ENCODE peak calls at places on chromosomes 11 and 22, in six cellular contexts. One of them, this sample, is unnamed. For H3K36me3, the result is how much of the 10 kb centered on the place peaks cover.

GRCh38 chr11:1693327-1694063 is 3.5 kb upstream of the KRTAP5-6 start:
- DNase-seq in tibial artery: peak
- DNase-seq in PC-3: peak
- DNase-seq in Panc1: peak
- DNase-seq in mammary epithelial cell: peak
- DNase-seq in colonic mucosa: peak
- DNase-seq in this sample: peak

GRCh38 chr11:121466063-121466794 is 13.5 kb upstream of the SORL1-AS1 start:
- DNase-seq in colonic mucosa: peak
- DNase-seq in tibial artery: peak
- DNase-seq in Panc1: peak
- DNase-seq in PC-3: peak
- DNase-seq in mammary epithelial cell: peak
- DNase-seq in this sample: peak

GRCh38 chr11:10669258-10670033 is 24.1 kb downstream of the IRAG1 start:
- DNase-seq in colonic mucosa: no peak
- DNase-seq in Panc1: no peak
- DNase-seq in tibial artery: no peak
- DNase-seq in PC-3: peak
- DNase-seq in mammary epithelial cell: no peak
- DNase-seq in this sample: peak

GRCh38 chr22:17970205-17970708 is 54.1 kb downstream of the MICAL3 start:
- DNase-seq in tibial artery: no peak
- DNase-seq in colonic mucosa: no peak
- DNase-seq in Panc1: no peak
- DNase-seq in PC-3: no peak
- DNase-seq in mammary epithelial cell: no peak
- DNase-seq in this sample: no peak

GRCh38 chr11:77406396-77406795 is 67.5 kb downstream of the PAK1 start:
- DNase-seq in Panc1: no peak
- DNase-seq in PC-3: no peak
- DNase-seq in tibial artery: no peak
- DNase-seq in mammary epithelial cell: no peak
- DNase-seq in colonic mucosa: no peak
- DNase-seq in this sample: no peak

GRCh38 chr11:130817608-130817944 is 98.7 kb downstream of the SNX19 start:
- DNase-seq in Panc1: no peak
- DNase-seq in colonic mucosa: no peak
- DNase-seq in tibial artery: no peak
- DNase-seq in mammary epithelial cell: peak
- DNase-seq in PC-3: no peak
- DNase-seq in this sample: no peak

GRCh38 chr11:1433977-1434640 is 44.4 kb downstream of the BRSK2 start:
- DNase-seq in Panc1: no peak
- DNase-seq in mammary epithelial cell: no peak
- DNase-seq in tibial artery: no peak
- DNase-seq in colonic mucosa: no peak
- DNase-seq in PC-3: no peak
- DNase-seq in this sample: no peak

GRCh38 chr11:121654506-121655480 is 202.0 kb upstream of the SORL1-AS1 start:
- DNase-seq in colonic mucosa: no peak
- DNase-seq in tibial artery: no peak
- DNase-seq in PC-3: peak
- DNase-seq in Panc1: no peak
- DNase-seq in mammary epithelial cell: no peak
- DNase-seq in this sample: no peak

GRCh38 chr11:93704237-93704636 is 37.1 kb downstream of the TAF1D start:
- DNase-seq in tibial artery: no peak
- DNase-seq in colonic mucosa: no peak
- DNase-seq in PC-3: peak
- DNase-seq in mammary epithelial cell: no peak
- DNase-seq in Panc1: no peak
- DNase-seq in this sample: no peak

GRCh38 chr11:87897921-87898320 is 277.3 kb downstream of the RAB38 start:
- DNase-seq in PC-3: no peak
- DNase-seq in Panc1: no peak
- DNase-seq in colonic mucosa: no peak
- DNase-seq in tibial artery: no peak
- DNase-seq in mammary epithelial cell: no peak
- DNase-seq in this sample: no peak

GRCh38 chr11:131749100-131749499 is 378.7 kb downstream of the NTM start:
- DNase-seq in colonic mucosa: no peak
- DNase-seq in mammary epithelial cell: peak
- DNase-seq in PC-3: peak
- DNase-seq in Panc1: no peak
- DNase-seq in tibial artery: no peak
- DNase-seq in this sample: peak

GRCh38 chr11:112113539-112114457 is 27.1 kb downstream of the SDHD start:
- DNase-seq in colonic mucosa: no peak
- DNase-seq in PC-3: peak
- DNase-seq in tibial artery: no peak
- DNase-seq in Panc1: no peak
- DNase-seq in mammary epithelial cell: peak
- DNase-seq in this sample: no peak

GRCh38 chr22:47337161-47337621 is 574.7 kb downstream of the TBC1D22A start:
- DNase-seq in colonic mucosa: no peak
- DNase-seq in tibial artery: no peak
- DNase-seq in PC-3: peak
- DNase-seq in mammary epithelial cell: no peak
- DNase-seq in Panc1: peak
- DNase-seq in this sample: peak

GRCh38 chr11:11743216-11743615 is 98.6 kb upstream of the USP47 start:
- DNase-seq in Panc1: no peak
- DNase-seq in tibial artery: no peak
- DNase-seq in PC-3: no peak
- DNase-seq in mammary epithelial cell: no peak
- DNase-seq in colonic mucosa: no peak
- DNase-seq in this sample: no peak

GRCh38 chr11:770642-771616 is 6.4 kb downstream of the GATD1 start:
- DNase-seq in colonic mucosa: no peak
- DNase-seq in mammary epithelial cell: no peak
- DNase-seq in Panc1: no peak
- DNase-seq in PC-3: no peak
- DNase-seq in tibial artery: no peak
- DNase-seq in this sample: no peak

GRCh38 chr11:117107701-117108590 is 9.7 kb upstream of the SIK3 start:
- DNase-seq in tibial artery: no peak
- DNase-seq in colonic mucosa: no peak
- DNase-seq in PC-3: no peak
- DNase-seq in mammary epithelial cell: no peak
- DNase-seq in Panc1: no peak
- DNase-seq in this sample: no peak

GRCh38 chr11:111540921-111541208 is 345 bp downstream of the LAYN start:
- DNase-seq in Panc1: no peak
- DNase-seq in mammary epithelial cell: no peak
- DNase-seq in PC-3: no peak
- DNase-seq in colonic mucosa: no peak
- DNase-seq in tibial artery: no peak
- DNase-seq in this sample: no peak

GRCh38 chr22:21707677-21708076 is 27.9 kb downstream of the YPEL1 start:
- DNase-seq in mammary epithelial cell: no peak
- DNase-seq in colonic mucosa: no peak
- DNase-seq in tibial artery: no peak
- DNase-seq in PC-3: no peak
- DNase-seq in Panc1: no peak
- DNase-seq in this sample: no peak

GRCh38 chr11:69480547-69481392 is 693 bp upstream of the LINC01488 start:
- DNase-seq in Panc1: no peak
- DNase-seq in colonic mucosa: peak
- DNase-seq in mammary epithelial cell: no peak
- DNase-seq in PC-3: no peak
- DNase-seq in tibial artery: no peak
- DNase-seq in this sample: no peak

GRCh38 chr11:44575288-44575672 is 9.8 kb downstream of the CD82 start:
- DNase-seq in colonic mucosa: no peak
- DNase-seq in mammary epithelial cell: peak
- DNase-seq in Panc1: no peak
- DNase-seq in tibial artery: no peak
- DNase-seq in PC-3: no peak
- DNase-seq in this sample: peak

GRCh38 chr22:39526736-39527171 is 5.8 kb downstream of the RPS19BP1 start:
- DNase-seq in tibial artery: no peak
- DNase-seq in mammary epithelial cell: no peak
- DNase-seq in PC-3: no peak
- DNase-seq in colonic mucosa: no peak
- DNase-seq in Panc1: no peak
- DNase-seq in this sample: no peak

GRCh38 chr22:28369849-28370248 is 309.8 kb downstream of the TTC28 start:
- DNase-seq in colonic mucosa: peak
- DNase-seq in tibial artery: no peak
- DNase-seq in mammary epithelial cell: no peak
- DNase-seq in PC-3: no peak
- DNase-seq in Panc1: no peak
- DNase-seq in this sample: no peak

GRCh38 chr11:110329441-110329840 is 33.0 kb upstream of the RDX start:
- DNase-seq in mammary epithelial cell: no peak
- DNase-seq in tibial artery: no peak
- DNase-seq in Panc1: no peak
- DNase-seq in PC-3: no peak
- DNase-seq in colonic mucosa: no peak
- DNase-seq in this sample: no peak

GRCh38 chr11:2806351-2807058 is 79.1 kb downstream of the CDKN1C start:
- DNase-seq in PC-3: no peak
- DNase-seq in colonic mucosa: peak
- DNase-seq in tibial artery: peak
- DNase-seq in mammary epithelial cell: no peak
- DNase-seq in Panc1: no peak
- DNase-seq in this sample: no peak

GRCh38 chr11:72641900-72642814 is 32.1 kb downstream of the PDE2A start:
- DNase-seq in PC-3: peak
- DNase-seq in tibial artery: peak
- DNase-seq in Panc1: no peak
- DNase-seq in colonic mucosa: peak
- DNase-seq in mammary epithelial cell: peak
- DNase-seq in this sample: no peak

GRCh38 chr11:85643255-85643654 is 4.5 kb upstream of the TMEM126A start:
- DNase-seq in colonic mucosa: no peak
- DNase-seq in PC-3: peak
- DNase-seq in mammary epithelial cell: peak
- DNase-seq in Panc1: no peak
- DNase-seq in tibial artery: no peak
- DNase-seq in this sample: no peak

GRCh38 chr11:132286106-132286505 is 915.7 kb downstream of the NTM start:
- DNase-seq in PC-3: no peak
- DNase-seq in tibial artery: no peak
- DNase-seq in colonic mucosa: no peak
- DNase-seq in Panc1: no peak
- DNase-seq in mammary epithelial cell: no peak
- DNase-seq in this sample: no peak

GRCh38 chr11:75406338-75406777 is 7.0 kb downstream of the RPS3 start:
- DNase-seq in tibial artery: no peak
- DNase-seq in PC-3: peak
- DNase-seq in colonic mucosa: no peak
- DNase-seq in Panc1: no peak
- DNase-seq in mammary epithelial cell: peak
- DNase-seq in this sample: no peak

DNA sequence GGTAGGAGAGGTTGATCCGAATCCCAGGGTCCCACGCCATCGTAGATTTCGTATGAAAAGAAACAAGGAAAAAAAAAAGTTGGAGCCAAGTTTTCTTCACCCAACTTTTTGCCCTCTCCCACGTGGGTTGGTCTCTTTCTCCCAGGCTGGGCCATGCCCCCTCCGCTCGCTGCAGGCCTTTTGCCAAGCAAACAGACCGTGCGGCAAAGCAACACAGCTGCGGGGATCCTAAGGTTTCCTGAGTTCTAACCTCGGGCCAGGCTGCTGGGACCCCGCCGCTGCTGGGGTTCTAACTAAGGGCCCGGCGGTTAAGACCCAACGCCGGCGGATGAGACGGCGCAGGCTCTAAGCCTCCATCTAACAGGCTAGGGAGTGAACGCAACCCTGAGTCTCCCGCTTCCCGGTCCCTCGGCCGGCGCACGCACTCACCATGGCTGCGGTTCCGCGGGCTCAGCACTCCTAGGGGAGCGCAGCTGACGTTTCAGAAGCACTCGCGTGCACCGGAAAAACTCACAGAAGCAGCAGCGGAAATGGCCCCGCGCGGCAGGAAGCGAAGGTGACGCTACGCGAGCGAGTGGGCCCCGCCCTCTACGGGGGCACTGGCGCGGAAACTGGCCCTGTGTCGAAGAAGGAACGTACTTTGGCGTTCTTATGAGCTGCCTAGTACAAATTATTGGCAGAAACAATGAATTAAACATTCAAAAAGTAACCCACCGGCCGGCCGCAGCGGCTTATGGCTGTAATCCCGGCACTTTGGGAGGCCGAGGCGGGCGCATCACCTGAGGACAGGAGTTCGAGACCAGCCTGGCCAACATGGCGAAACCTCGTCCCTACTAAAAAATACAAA is at the start of gene SNU13:
- DNase-seq in Panc1: peak
- DNase-seq in PC-3: peak
- DNase-seq in tibial artery: peak
- DNase-seq in colonic mucosa: peak
- DNase-seq in mammary epithelial cell: peak
- DNase-seq in this sample: no peak
- TF ChIP-seq CTCF in Panc1: no peak
- TF ChIP-seq CTCF in PC-3: no peak
- TF ChIP-seq CTCF in tibial artery: peak
- TF ChIP-seq CTCF in colonic mucosa: no peak
- TF ChIP-seq CTCF in mammary epithelial cell: no peak
- TF ChIP-seq CTCF in this sample: no peak

GRCh38 chr22:20154602-20155183 is 3.8 kb upstream of the CCDC188 start:
- DNase-seq in colonic mucosa: no peak
- DNase-seq in PC-3: no peak
- DNase-seq in tibial artery: no peak
- DNase-seq in Panc1: no peak
- DNase-seq in mammary epithelial cell: no peak
- DNase-seq in this sample: no peak
- H3K4me3 ChIP-seq in colonic mucosa: no peak
- H3K4me3 ChIP-seq in PC-3: no peak
- H3K4me3 ChIP-seq in tibial artery: no peak
- H3K4me3 ChIP-seq in Panc1: peak
- H3K4me3 ChIP-seq in mammary epithelial cell: no peak
- H3K4me3 ChIP-seq in this sample: peak

GRCh38 chr11:128765104-128765503 is 71.2 kb downstream of the FLI1 start:
- DNase-seq in mammary epithelial cell: no peak
- DNase-seq in colonic mucosa: no peak
- DNase-seq in tibial artery: no peak
- DNase-seq in Panc1: no peak
- DNase-seq in PC-3: no peak
- DNase-seq in this sample: no peak
- H3K36me3 ChIP-seq in mammary epithelial cell: under half
- H3K36me3 ChIP-seq in colonic mucosa: under half
- H3K36me3 ChIP-seq in tibial artery: under half
- H3K36me3 ChIP-seq in Panc1: under half
- H3K36me3 ChIP-seq in PC-3: under half
- H3K36me3 ChIP-seq in this sample: under half

DNA sequence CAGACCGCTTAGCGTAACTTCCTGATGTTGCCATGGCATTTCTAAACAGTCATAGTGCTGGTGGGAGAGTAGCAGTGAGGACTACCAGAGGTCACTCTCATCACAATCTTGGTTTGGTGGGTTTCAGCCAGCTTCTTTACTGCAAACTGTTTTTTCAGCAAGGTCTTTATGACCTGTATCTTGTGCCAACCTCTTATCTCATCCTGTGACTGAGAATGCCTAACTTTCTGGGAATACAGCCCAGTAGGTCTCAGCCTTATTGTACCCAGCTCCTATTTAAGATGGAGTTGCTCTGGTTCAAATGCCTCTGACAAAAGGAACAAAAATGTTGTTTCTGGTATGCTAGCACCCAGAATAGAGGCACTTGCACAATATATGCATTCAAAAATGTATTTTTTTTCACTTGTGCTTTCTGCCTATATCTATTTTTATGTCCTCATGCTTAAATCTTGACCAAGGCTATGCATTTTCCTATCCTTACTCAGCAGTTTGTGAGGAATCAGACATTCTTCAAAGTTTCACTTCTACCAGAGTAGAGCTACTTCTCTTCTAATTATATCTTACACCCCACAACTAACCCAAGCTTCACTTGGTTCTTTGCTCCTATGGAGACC is 16.0 kb upstream of the OR51M1 start:
- DNase-seq in colonic mucosa: no peak
- DNase-seq in mammary epithelial cell: no peak
- DNase-seq in PC-3: no peak
- DNase-seq in tibial artery: no peak
- DNase-seq in Panc1: no peak
- DNase-seq in this sample: no peak
- TF ChIP-seq CTCF in colonic mucosa: no peak
- TF ChIP-seq CTCF in mammary epithelial cell: no peak
- TF ChIP-seq CTCF in PC-3: no peak
- TF ChIP-seq CTCF in tibial artery: no peak
- TF ChIP-seq CTCF in Panc1: no peak
- TF ChIP-seq CTCF in this sample: no peak

This sample was measured in BJ.